ENCODE peak calls at places on chromosome X, in eight cellular contexts. One of them, this sample, is unnamed. For H3K4me1 and H3K27me3, the result is how much of the 10 kb centered on the place peaks cover.

GRCh38 chrX:63400340-63400739 is 49.2 kb upstream of the SPIN4 start:
- DNase-seq in IMR-90: no peak
- DNase-seq in right atrium auricular region: no peak
- DNase-seq in right lobe of liver: no peak
- DNase-seq in left lung: no peak
- DNase-seq in fibroblast of lung: no peak
- DNase-seq in hepatocyte: no peak
- DNase-seq in lower lobe of right lung: no peak
- DNase-seq in this sample: no peak

GRCh38 chrX:143633530-143634372 is 2.1 kb downstream of the SLITRK4 start:
- DNase-seq in IMR-90: no peak
- DNase-seq in right atrium auricular region: no peak
- DNase-seq in right lobe of liver: no peak
- DNase-seq in left lung: no peak
- DNase-seq in fibroblast of lung: no peak
- DNase-seq in hepatocyte: peak
- DNase-seq in lower lobe of right lung: peak
- DNase-seq in this sample: no peak

GRCh38 chrX:75989806-75990590 is 182.9 kb upstream of the PBDC1 start:
- DNase-seq in IMR-90: no peak
- DNase-seq in right atrium auricular region: no peak
- DNase-seq in right lobe of liver: no peak
- DNase-seq in left lung: no peak
- DNase-seq in fibroblast of lung: no peak
- DNase-seq in hepatocyte: no peak
- DNase-seq in lower lobe of right lung: no peak
- DNase-seq in this sample: no peak

GRCh38 chrX:71178908-71179307 is 34.3 kb downstream of the NLGN3 start:
- DNase-seq in IMR-90: peak
- DNase-seq in right atrium auricular region: peak
- DNase-seq in right lobe of liver: peak
- DNase-seq in left lung: peak
- DNase-seq in fibroblast of lung: peak
- DNase-seq in hepatocyte: peak
- DNase-seq in lower lobe of right lung: peak
- DNase-seq in this sample: no peak

GRCh38 chrX:49260221-49260985 is 4.1 kb downstream of the FOXP3 start:
- DNase-seq in IMR-90: no peak
- DNase-seq in right atrium auricular region: no peak
- DNase-seq in right lobe of liver: no peak
- DNase-seq in left lung: no peak
- DNase-seq in fibroblast of lung: no peak
- DNase-seq in hepatocyte: no peak
- DNase-seq in lower lobe of right lung: no peak
- DNase-seq in this sample: no peak

GRCh38 chrX:16851827-16852226 is 18.3 kb downstream of the RBBP7 start:
- DNase-seq in IMR-90: no peak
- DNase-seq in right atrium auricular region: no peak
- DNase-seq in right lobe of liver: no peak
- DNase-seq in left lung: no peak
- DNase-seq in fibroblast of lung: no peak
- DNase-seq in hepatocyte: no peak
- DNase-seq in lower lobe of right lung: no peak
- DNase-seq in this sample: no peak

GRCh38 chrX:17024896-17025295 is 78.4 kb downstream of the REPS2 start:
- DNase-seq in IMR-90: no peak
- DNase-seq in right atrium auricular region: no peak
- DNase-seq in right lobe of liver: no peak
- DNase-seq in left lung: no peak
- DNase-seq in fibroblast of lung: no peak
- DNase-seq in hepatocyte: peak
- DNase-seq in lower lobe of right lung: no peak
- DNase-seq in this sample: no peak

GRCh38 chrX:63784902-63785692 is at the start of gene ARHGEF9:
- DNase-seq in IMR-90: no peak
- DNase-seq in right atrium auricular region: no peak
- DNase-seq in right lobe of liver: no peak
- DNase-seq in left lung: no peak
- DNase-seq in fibroblast of lung: peak
- DNase-seq in hepatocyte: peak
- DNase-seq in lower lobe of right lung: no peak
- DNase-seq in this sample: no peak

GRCh38 chrX:76427560-76428242 is at the start of gene MAGEE1:
- DNase-seq in IMR-90: peak
- DNase-seq in right atrium auricular region: peak
- DNase-seq in right lobe of liver: peak
- DNase-seq in left lung: peak
- DNase-seq in fibroblast of lung: peak
- DNase-seq in hepatocyte: peak
- DNase-seq in lower lobe of right lung: peak
- DNase-seq in this sample: peak

GRCh38 chrX:133415276-133416105 is at the start of gene GPC4:
- DNase-seq in IMR-90: no peak
- DNase-seq in right atrium auricular region: no peak
- DNase-seq in right lobe of liver: peak
- DNase-seq in left lung: peak
- DNase-seq in fibroblast of lung: peak
- DNase-seq in hepatocyte: peak
- DNase-seq in lower lobe of right lung: peak
- DNase-seq in this sample: no peak

GRCh38 chrX:133414399-133415275 is 652 bp downstream of the GPC4 start:
- DNase-seq in IMR-90: no peak
- DNase-seq in right atrium auricular region: no peak
- DNase-seq in right lobe of liver: no peak
- DNase-seq in left lung: peak
- DNase-seq in fibroblast of lung: peak
- DNase-seq in hepatocyte: peak
- DNase-seq in lower lobe of right lung: peak
- DNase-seq in this sample: no peak

GRCh38 chrX:118632862-118633261 is 94.5 kb upstream of the IL13RA1 start:
- DNase-seq in IMR-90: no peak
- DNase-seq in right atrium auricular region: no peak
- DNase-seq in right lobe of liver: no peak
- DNase-seq in left lung: no peak
- DNase-seq in fibroblast of lung: no peak
- DNase-seq in hepatocyte: no peak
- DNase-seq in lower lobe of right lung: no peak
- DNase-seq in this sample: no peak

GRCh38 chrX:134478374-134478773 is 18.4 kb downstream of the HPRT1 start:
- DNase-seq in IMR-90: no peak
- DNase-seq in right atrium auricular region: no peak
- DNase-seq in right lobe of liver: no peak
- DNase-seq in left lung: no peak
- DNase-seq in fibroblast of lung: no peak
- DNase-seq in hepatocyte: no peak
- DNase-seq in lower lobe of right lung: no peak
- DNase-seq in this sample: no peak

GRCh38 chrX:19870206-19870605 is 17.2 kb downstream of the SH3KBP1 start:
- DNase-seq in IMR-90: no peak
- DNase-seq in right atrium auricular region: no peak
- DNase-seq in right lobe of liver: no peak
- DNase-seq in left lung: no peak
- DNase-seq in fibroblast of lung: no peak
- DNase-seq in hepatocyte: no peak
- DNase-seq in lower lobe of right lung: no peak
- DNase-seq in this sample: no peak
- H3K4me1 ChIP-seq in IMR-90: under half
- H3K4me1 ChIP-seq in right atrium auricular region: under half
- H3K4me1 ChIP-seq in right lobe of liver: under half
- H3K4me1 ChIP-seq in left lung: under half
- H3K4me1 ChIP-seq in fibroblast of lung: under half
- H3K4me1 ChIP-seq in hepatocyte: under half
- H3K4me1 ChIP-seq in lower lobe of right lung: under half
- H3K4me1 ChIP-seq in this sample: under half

DNA sequence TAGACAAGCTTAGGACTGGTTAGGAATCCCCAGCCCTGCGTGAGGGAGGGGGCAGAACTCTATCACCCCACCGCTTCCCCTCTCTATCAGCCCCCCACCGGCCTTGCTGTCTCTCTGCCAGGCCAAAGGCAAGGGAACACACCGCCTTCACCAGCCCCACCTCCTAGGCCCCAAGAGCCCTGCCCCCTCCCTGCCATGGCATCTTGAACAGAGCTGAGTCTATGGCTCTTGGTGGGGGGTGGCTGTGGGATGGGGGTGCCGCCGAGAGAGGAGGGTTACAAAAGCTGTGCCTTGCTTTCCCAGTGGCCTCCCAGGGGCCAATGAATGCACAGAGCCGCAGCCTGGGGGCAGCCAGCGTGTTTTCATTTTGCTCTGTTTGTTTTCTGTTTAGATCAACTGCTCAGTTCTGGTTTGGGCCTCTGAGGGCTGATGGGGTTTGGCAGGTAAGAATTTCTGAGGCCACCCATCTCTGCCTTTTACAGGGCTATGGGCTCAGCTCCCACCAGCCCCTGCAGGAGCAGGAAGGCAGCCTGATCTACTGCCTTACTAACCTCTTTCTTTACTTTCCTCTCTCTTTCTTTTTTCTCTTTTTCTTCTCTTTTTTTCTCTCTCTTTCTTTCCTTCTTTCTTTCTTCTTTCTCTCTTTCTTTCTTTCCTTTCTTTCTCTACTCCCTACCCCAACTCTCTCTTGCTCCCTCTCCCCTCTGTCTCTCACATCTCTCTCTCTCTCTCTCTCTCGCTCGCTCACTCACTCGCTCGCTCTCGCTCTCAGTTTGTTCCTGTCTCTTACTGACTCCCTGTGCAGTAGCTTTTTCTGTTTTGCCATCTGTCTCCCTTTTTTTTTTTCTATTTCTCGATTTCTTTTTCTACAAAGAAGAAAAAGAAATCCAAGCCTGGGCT is 128.3 kb downstream of the PJA1 start:
- DNase-seq in IMR-90: no peak
- DNase-seq in right atrium auricular region: no peak
- DNase-seq in right lobe of liver: no peak
- DNase-seq in left lung: no peak
- DNase-seq in fibroblast of lung: no peak
- DNase-seq in hepatocyte: no peak
- DNase-seq in lower lobe of right lung: no peak
- DNase-seq in this sample: no peak
- H3K27me3 ChIP-seq in IMR-90: under half
- H3K27me3 ChIP-seq in right atrium auricular region: under half
- H3K27me3 ChIP-seq in right lobe of liver: under half
- H3K27me3 ChIP-seq in left lung: under half
- H3K27me3 ChIP-seq in fibroblast of lung: under half
- H3K27me3 ChIP-seq in hepatocyte: under half
- H3K27me3 ChIP-seq in lower lobe of right lung: under half
- H3K27me3 ChIP-seq in this sample: under half

GRCh38 chrX:103431316-103431715 is 55.0 kb downstream of the BEX3 start:
- DNase-seq in IMR-90: peak
- DNase-seq in right atrium auricular region: no peak
- DNase-seq in right lobe of liver: no peak
- DNase-seq in left lung: no peak
- DNase-seq in fibroblast of lung: peak
- DNase-seq in hepatocyte: no peak
- DNase-seq in lower lobe of right lung: no peak
- DNase-seq in this sample: no peak
- H3K4me3 ChIP-seq in IMR-90: no peak
- H3K4me3 ChIP-seq in right atrium auricular region: no peak
- H3K4me3 ChIP-seq in right lobe of liver: no peak
- H3K4me3 ChIP-seq in left lung: no peak
- H3K4me3 ChIP-seq in fibroblast of lung: no peak
- H3K4me3 ChIP-seq in hepatocyte: no peak
- H3K4me3 ChIP-seq in lower lobe of right lung: no peak
- H3K4me3 ChIP-seq in this sample: no peak

GRCh38 chrX:45799576-45799975 is 598.9 kb upstream of the DIPK2B start:
- DNase-seq in IMR-90: no peak
- DNase-seq in right atrium auricular region: no peak
- DNase-seq in right lobe of liver: no peak
- DNase-seq in left lung: no peak
- DNase-seq in fibroblast of lung: no peak
- DNase-seq in hepatocyte: no peak
- DNase-seq in lower lobe of right lung: no peak
- DNase-seq in this sample: no peak
- H3K4me1 ChIP-seq in IMR-90: under half
- H3K4me1 ChIP-seq in right atrium auricular region: under half
- H3K4me1 ChIP-seq in right lobe of liver: under half
- H3K4me1 ChIP-seq in left lung: under half
- H3K4me1 ChIP-seq in fibroblast of lung: under half
- H3K4me1 ChIP-seq in hepatocyte: under half
- H3K4me1 ChIP-seq in lower lobe of right lung: under half
- H3K4me1 ChIP-seq in this sample: under half

GRCh38 chrX:14076639-14077038 is 46.9 kb upstream of the GEMIN8 start:
- DNase-seq in IMR-90: no peak
- DNase-seq in right atrium auricular region: no peak
- DNase-seq in right lobe of liver: no peak
- DNase-seq in left lung: no peak
- DNase-seq in fibroblast of lung: no peak
- DNase-seq in hepatocyte: no peak
- DNase-seq in lower lobe of right lung: no peak
- DNase-seq in this sample: no peak

GRCh38 chrX:14073561-14073960 is 43.9 kb upstream of the GEMIN8 start:
- DNase-seq in IMR-90: no peak
- DNase-seq in right atrium auricular region: no peak
- DNase-seq in right lobe of liver: no peak
- DNase-seq in left lung: no peak
- DNase-seq in fibroblast of lung: peak
- DNase-seq in hepatocyte: no peak
- DNase-seq in lower lobe of right lung: no peak
- DNase-seq in this sample: no peak

DNA sequence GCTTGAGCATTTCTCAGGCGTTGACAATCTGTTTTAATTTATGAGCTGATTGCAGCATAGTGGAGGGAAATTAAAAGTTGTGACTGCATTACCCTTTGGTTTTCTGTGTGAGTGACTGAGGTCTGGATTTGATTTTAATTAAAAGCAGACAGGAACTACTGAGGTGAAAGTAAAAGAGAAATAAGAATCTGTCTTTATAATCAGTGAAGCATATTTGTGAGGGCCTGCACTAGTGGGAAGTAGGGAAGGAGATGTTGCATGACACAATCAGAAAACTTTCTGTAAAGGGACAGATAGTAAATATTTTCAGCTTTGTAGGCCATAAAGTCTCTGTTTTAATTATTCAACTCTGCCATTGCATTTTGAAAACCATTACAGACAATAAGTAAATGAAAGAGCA is 43.5 kb upstream of the GEMIN8 start:
- DNase-seq in IMR-90: no peak
- DNase-seq in right atrium auricular region: no peak
- DNase-seq in right lobe of liver: no peak
- DNase-seq in left lung: no peak
- DNase-seq in fibroblast of lung: no peak
- DNase-seq in hepatocyte: no peak
- DNase-seq in lower lobe of right lung: no peak
- DNase-seq in this sample: no peak
- H3K27me3 ChIP-seq in IMR-90: under half
- H3K27me3 ChIP-seq in right atrium auricular region: under half
- H3K27me3 ChIP-seq in right lobe of liver: under half
- H3K27me3 ChIP-seq in left lung: under half
- H3K27me3 ChIP-seq in fibroblast of lung: under half
- H3K27me3 ChIP-seq in hepatocyte: under half
- H3K27me3 ChIP-seq in lower lobe of right lung: under half
- H3K27me3 ChIP-seq in this sample: under half

GRCh38 chrX:18810416-18810815 is 103.0 kb downstream of the PPEF1 start:
- DNase-seq in IMR-90: no peak
- DNase-seq in right atrium auricular region: no peak
- DNase-seq in right lobe of liver: no peak
- DNase-seq in left lung: no peak
- DNase-seq in fibroblast of lung: peak
- DNase-seq in hepatocyte: no peak
- DNase-seq in lower lobe of right lung: no peak
- DNase-seq in this sample: no peak
- H3K4me3 ChIP-seq in IMR-90: no peak
- H3K4me3 ChIP-seq in right atrium auricular region: no peak
- H3K4me3 ChIP-seq in right lobe of liver: no peak
- H3K4me3 ChIP-seq in left lung: no peak
- H3K4me3 ChIP-seq in fibroblast of lung: no peak
- H3K4me3 ChIP-seq in hepatocyte: no peak
- H3K4me3 ChIP-seq in lower lobe of right lung: no peak
- H3K4me3 ChIP-seq in this sample: no peak

This sample was measured in effector memory CD4-positive, alpha-beta T cell.